ENCODE peak calls at places on chromosomes 13 and 19, in eight cellular contexts. G, F, L, W, H, Y, A and S are unnamed samples. For H3K4me1, the result is how much of the 10 kb centered on the place peaks cover.

GRCh38 chr19:662962-663681 is at the start of gene RNF126:
- DNase-seq in G (peak), F (peak), L (peak), W (peak), H (peak), Y (peak), A (peak), S (peak)

GRCh38 chr19:28847468-28847867 is 365.5 kb downstream of the UQCRFS1 start:
- DNase-seq in G (no peak), F (no peak), L (no peak), W (no peak), H (no peak), Y (no peak), A (no peak), S (no peak)

GRCh38 chr19:3645726-3646125 is 19.1 kb upstream of the CACTIN start:
- DNase-seq in G (no peak), F (no peak), L (no peak), W (no peak), H (no peak), Y (no peak), A (no peak), S (no peak)

GRCh38 chr19:34504809-34505291 is 23.3 kb downstream of the WTIP start:
- DNase-seq in G (no peak), F (no peak), L (no peak), W (no peak), H (no peak), Y (no peak), A (peak), S (no peak)

GRCh38 chr19:57850553-57851017 is 926 bp downstream of the ZNF587 start:
- DNase-seq in G (no peak), F (peak), L (no peak), W (peak), H (peak), Y (peak), A (peak), S (no peak)

GRCh38 chr19:52094526-52094925 is 1.0 kb downstream of the ZNF841 start:
- DNase-seq in G (no peak), F (peak), L (no peak), W (no peak), H (no peak), Y (no peak), A (no peak), S (no peak)

GRCh38 chr13:87859261-87859660 is 188.1 kb downstream of the SLITRK5 start:
- DNase-seq in G (no peak), F (no peak), L (no peak), W (no peak), H (no peak), Y (no peak), A (no peak), S (no peak)

GRCh38 chr13:26971990-26972888 is 199.4 kb downstream of the USP12 start:
- DNase-seq in G (no peak), F (peak), L (no peak), W (peak), H (no peak), Y (peak), A (no peak), S (no peak)

GRCh38 chr13:24502567-24503375 is 9.8 kb downstream of the PARP4 start:
- DNase-seq in G (peak), F (peak), L (no peak), W (peak), H (no peak), Y (no peak), A (no peak), S (no peak)

GRCh38 chr13:48585456-48585840 is 52.6 kb upstream of the RCBTB2 start:
- DNase-seq in G (no peak), F (peak), L (no peak), W (peak), H (peak), Y (no peak), A (no peak), S (no peak)

GRCh38 chr19:18905520-18906236 is 9.7 kb upstream of the CERS1 start:
- DNase-seq in G (no peak), F (no peak), L (no peak), W (no peak), H (no peak), Y (no peak), A (no peak), S (no peak)

GRCh38 chr19:50419580-50420035 is 870 bp downstream of the SPIB start:
- DNase-seq in G (no peak), F (no peak), L (no peak), W (no peak), H (no peak), Y (peak), A (no peak), S (no peak)

GRCh38 chr19:45947926-45948325 is 25.7 kb downstream of the NOVA2 start:
- DNase-seq in G (no peak), F (no peak), L (no peak), W (no peak), H (no peak), Y (no peak), A (no peak), S (no peak)

GRCh38 chr19:55248166-55248675 is 10.6 kb downstream of the PPP6R1 start:
- DNase-seq in G (no peak), F (no peak), L (no peak), W (no peak), H (no peak), Y (no peak), A (peak), S (no peak)
- H3K4me1 ChIP-seq in G (under half), F (under half), L (half or more), W (under half), H (half or more), Y (under half), A (under half), S (under half)

GRCh38 chr19:32041681-32042292 is 303.6 kb upstream of the ZNF507 start:
- DNase-seq in G (peak), F (peak), L (no peak), W (peak), H (peak), Y (peak), A (peak), S (no peak)
- TF ChIP-seq CTCF in G (peak), F (peak), L (peak), W (peak), H (peak), Y (peak), A (peak), S (no peak)

GRCh38 chr13:76470991-76471390 is 415.2 kb downstream of the KCTD12 start:
- DNase-seq in G (no peak), F (no peak), L (no peak), W (no peak), H (no peak), Y (no peak), A (no peak), S (no peak)

GRCh38 chr13:76471486-76471885 is 414.7 kb downstream of the KCTD12 start:
- DNase-seq in G (no peak), F (no peak), L (no peak), W (no peak), H (no peak), Y (no peak), A (no peak), S (no peak)

GRCh38 chr13:76474356-76474755 is 411.8 kb downstream of the KCTD12 start:
- DNase-seq in G (no peak), F (no peak), L (no peak), W (no peak), H (no peak), Y (no peak), A (no peak), S (no peak)

GRCh38 chr13:76473552-76474134 is 412.6 kb downstream of the KCTD12 start:
- DNase-seq in G (peak), F (peak), L (no peak), W (peak), H (peak), Y (peak), A (peak), S (no peak)

DNA sequence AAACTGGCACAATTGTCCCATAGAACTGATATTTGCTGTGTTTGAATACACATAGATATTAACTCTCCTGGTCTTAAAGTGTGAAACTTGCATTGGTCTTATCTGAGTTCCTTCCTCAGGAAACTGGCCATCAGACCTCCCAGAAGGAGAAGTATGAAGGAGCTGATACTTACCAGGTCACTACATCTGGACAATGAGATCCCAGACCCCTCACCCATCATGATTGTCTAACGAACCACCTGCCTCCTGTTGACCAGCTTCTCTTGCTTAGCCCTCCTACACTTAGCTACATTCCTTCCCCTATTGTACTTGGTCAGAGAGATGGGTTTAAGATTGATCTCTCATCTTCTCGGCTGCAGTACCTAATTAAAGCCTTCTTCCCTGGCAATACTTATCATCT is 413.3 kb downstream of the KCTD12 start:
- DNase-seq in G (no peak), F (peak), L (no peak), W (no peak), H (no peak), Y (no peak), A (no peak), S (no peak)
- H3K27ac ChIP-seq in G (no peak), F (no peak), L (no peak), W (no peak), H (no peak), Y (no peak), A (no peak), S (no peak)

DNA sequence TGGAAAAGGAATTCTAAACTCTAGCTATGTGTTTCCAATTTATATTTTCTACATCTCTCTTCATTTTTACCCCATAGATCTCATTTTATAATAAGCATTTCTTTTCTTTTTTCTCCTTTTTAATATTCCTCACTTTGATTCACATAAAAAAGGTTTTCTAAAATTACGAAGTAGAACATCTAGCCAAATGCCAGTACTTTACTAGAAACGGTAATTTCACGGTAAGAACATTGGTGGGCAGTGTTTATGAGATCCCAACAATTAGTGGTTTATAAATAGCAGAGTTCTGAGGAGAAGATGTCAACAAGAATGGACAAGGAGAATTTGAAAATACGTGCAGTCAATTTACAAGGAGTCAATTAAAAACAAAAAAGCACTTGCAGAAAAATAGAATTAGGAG is 94.8 kb downstream of the PCDH9 start:
- DNase-seq in G (no peak), F (no peak), L (no peak), W (no peak), H (no peak), Y (no peak), A (no peak), S (no peak)
- H3K4me1 ChIP-seq in G (under half), F (under half), L (under half), W (under half), H (under half), Y (under half), A (under half), S (under half)